ENCODE peak calls at places on chromosome 16, in eight cellular contexts. One of them, this sample, is unnamed. For H3K27me3, the result is how much of the 10 kb centered on the place peaks cover.

GRCh38 chr16:5575846-5576245 is 478.3 kb upstream of the EEF2KMT start:
- DNase-seq in sigmoid colon: no peak
- DNase-seq in testis: no peak
- DNase-seq in uterus: no peak
- DNase-seq in breast epithelium: no peak
- DNase-seq in heart left ventricle: no peak
- DNase-seq in Peyer's patch: no peak
- DNase-seq in H1: no peak
- DNase-seq in this sample: no peak

GRCh38 chr16:54886078-54886477 is 44.6 kb upstream of the IRX5 start:
- DNase-seq in sigmoid colon: no peak
- DNase-seq in testis: no peak
- DNase-seq in uterus: no peak
- DNase-seq in breast epithelium: no peak
- DNase-seq in heart left ventricle: no peak
- DNase-seq in Peyer's patch: no peak
- DNase-seq in H1: no peak
- DNase-seq in this sample: no peak

GRCh38 chr16:84065536-84066132 is 23.0 kb upstream of the SLC38A8 start:
- DNase-seq in sigmoid colon: no peak
- DNase-seq in testis: peak
- DNase-seq in uterus: no peak
- DNase-seq in breast epithelium: no peak
- DNase-seq in heart left ventricle: no peak
- DNase-seq in Peyer's patch: peak
- DNase-seq in H1: no peak
- DNase-seq in this sample: no peak

GRCh38 chr16:85061566-85061965 is 34.0 kb downstream of the KIAA0513 start:
- DNase-seq in sigmoid colon: peak
- DNase-seq in testis: peak
- DNase-seq in uterus: no peak
- DNase-seq in breast epithelium: no peak
- DNase-seq in heart left ventricle: peak
- DNase-seq in Peyer's patch: peak
- DNase-seq in H1: no peak
- DNase-seq in this sample: no peak

GRCh38 chr16:67884684-67885083 is at the start of gene NRN1L:
- DNase-seq in sigmoid colon: peak
- DNase-seq in testis: peak
- DNase-seq in uterus: peak
- DNase-seq in breast epithelium: peak
- DNase-seq in heart left ventricle: peak
- DNase-seq in Peyer's patch: peak
- DNase-seq in H1: peak
- DNase-seq in this sample: peak

GRCh38 chr16:31471875-31472558 is at the start of gene TGFB1I1:
- DNase-seq in sigmoid colon: peak
- DNase-seq in testis: peak
- DNase-seq in uterus: peak
- DNase-seq in breast epithelium: no peak
- DNase-seq in heart left ventricle: peak
- DNase-seq in Peyer's patch: peak
- DNase-seq in H1: peak
- DNase-seq in this sample: peak

GRCh38 chr16:19238386-19238785 is 47.1 kb upstream of the CLEC19A start:
- DNase-seq in sigmoid colon: no peak
- DNase-seq in testis: no peak
- DNase-seq in uterus: no peak
- DNase-seq in breast epithelium: no peak
- DNase-seq in heart left ventricle: no peak
- DNase-seq in Peyer's patch: no peak
- DNase-seq in H1: no peak
- DNase-seq in this sample: no peak

GRCh38 chr16:62977876-62978275 is 941.6 kb upstream of the CDH8 start:
- DNase-seq in sigmoid colon: no peak
- DNase-seq in testis: no peak
- DNase-seq in uterus: no peak
- DNase-seq in breast epithelium: no peak
- DNase-seq in heart left ventricle: no peak
- DNase-seq in Peyer's patch: no peak
- DNase-seq in H1: no peak
- DNase-seq in this sample: no peak

GRCh38 chr16:77353587-77354263 is 81.1 kb downstream of the ADAMTS18 start:
- DNase-seq in sigmoid colon: no peak
- DNase-seq in testis: no peak
- DNase-seq in uterus: no peak
- DNase-seq in breast epithelium: no peak
- DNase-seq in heart left ventricle: no peak
- DNase-seq in Peyer's patch: no peak
- DNase-seq in H1: no peak
- DNase-seq in this sample: no peak

GRCh38 chr16:65570261-65570660 is 448.4 kb upstream of the CDH11 start:
- DNase-seq in sigmoid colon: no peak
- DNase-seq in testis: no peak
- DNase-seq in uterus: no peak
- DNase-seq in breast epithelium: no peak
- DNase-seq in heart left ventricle: no peak
- DNase-seq in Peyer's patch: no peak
- DNase-seq in H1: no peak
- DNase-seq in this sample: no peak

GRCh38 chr16:7227193-7227825 is 105.3 kb upstream of the RBFOX1 start:
- DNase-seq in sigmoid colon: no peak
- DNase-seq in testis: no peak
- DNase-seq in uterus: no peak
- DNase-seq in breast epithelium: no peak
- DNase-seq in heart left ventricle: no peak
- DNase-seq in Peyer's patch: no peak
- DNase-seq in H1: peak
- DNase-seq in this sample: no peak

GRCh38 chr16:30893082-30893743 is 664 bp downstream of the BCL7C start:
- DNase-seq in sigmoid colon: no peak
- DNase-seq in testis: no peak
- DNase-seq in uterus: no peak
- DNase-seq in breast epithelium: no peak
- DNase-seq in heart left ventricle: no peak
- DNase-seq in Peyer's patch: peak
- DNase-seq in H1: peak
- DNase-seq in this sample: no peak

GRCh38 chr16:24045641-24046040 is 209.9 kb downstream of the PRKCB start:
- DNase-seq in sigmoid colon: no peak
- DNase-seq in testis: no peak
- DNase-seq in uterus: no peak
- DNase-seq in breast epithelium: no peak
- DNase-seq in heart left ventricle: no peak
- DNase-seq in Peyer's patch: peak
- DNase-seq in H1: peak
- DNase-seq in this sample: no peak

GRCh38 chr16:14015948-14016347 is 55.2 kb upstream of the MRTFB start:
- DNase-seq in sigmoid colon: peak
- DNase-seq in testis: no peak
- DNase-seq in uterus: peak
- DNase-seq in breast epithelium: no peak
- DNase-seq in heart left ventricle: no peak
- DNase-seq in Peyer's patch: no peak
- DNase-seq in H1: no peak
- DNase-seq in this sample: no peak

GRCh38 chr16:52494145-52494544 is 52.8 kb downstream of the TOX3 start:
- DNase-seq in sigmoid colon: no peak
- DNase-seq in testis: no peak
- DNase-seq in uterus: no peak
- DNase-seq in breast epithelium: no peak
- DNase-seq in heart left ventricle: no peak
- DNase-seq in Peyer's patch: no peak
- DNase-seq in H1: no peak
- DNase-seq in this sample: no peak

GRCh38 chr16:4388275-4389021 is 16.8 kb downstream of the VASN start:
- DNase-seq in sigmoid colon: no peak
- DNase-seq in testis: no peak
- DNase-seq in uterus: peak
- DNase-seq in breast epithelium: no peak
- DNase-seq in heart left ventricle: peak
- DNase-seq in Peyer's patch: no peak
- DNase-seq in H1: peak
- DNase-seq in this sample: no peak

GRCh38 chr16:27650073-27650701 is 100.2 kb downstream of the KATNIP start:
- DNase-seq in sigmoid colon: no peak
- DNase-seq in testis: no peak
- DNase-seq in uterus: no peak
- DNase-seq in breast epithelium: no peak
- DNase-seq in heart left ventricle: no peak
- DNase-seq in Peyer's patch: peak
- DNase-seq in H1: no peak
- DNase-seq in this sample: no peak

GRCh38 chr16:55526448-55526847 is 17.6 kb downstream of the LPCAT2 start:
- DNase-seq in sigmoid colon: no peak
- DNase-seq in testis: no peak
- DNase-seq in uterus: no peak
- DNase-seq in breast epithelium: no peak
- DNase-seq in heart left ventricle: no peak
- DNase-seq in Peyer's patch: no peak
- DNase-seq in H1: no peak
- DNase-seq in this sample: no peak

GRCh38 chr16:49932943-49933342 is 77.0 kb upstream of the ZNF423 start:
- DNase-seq in sigmoid colon: peak
- DNase-seq in testis: peak
- DNase-seq in uterus: no peak
- DNase-seq in breast epithelium: no peak
- DNase-seq in heart left ventricle: peak
- DNase-seq in Peyer's patch: no peak
- DNase-seq in H1: no peak
- DNase-seq in this sample: no peak

GRCh38 chr16:81703177-81704155 is 75.6 kb upstream of the PLCG2 start:
- DNase-seq in sigmoid colon: no peak
- DNase-seq in testis: peak
- DNase-seq in uterus: no peak
- DNase-seq in breast epithelium: no peak
- DNase-seq in heart left ventricle: no peak
- DNase-seq in Peyer's patch: no peak
- DNase-seq in H1: no peak
- DNase-seq in this sample: no peak

GRCh38 chr16:56637814-56638750 is at the start of gene MT1A:
- DNase-seq in sigmoid colon: peak
- DNase-seq in testis: peak
- DNase-seq in uterus: peak
- DNase-seq in breast epithelium: peak
- DNase-seq in heart left ventricle: peak
- DNase-seq in Peyer's patch: peak
- DNase-seq in H1: peak
- DNase-seq in this sample: peak

GRCh38 chr16:56640076-56640475 is 1.6 kb downstream of the MT1A start:
- DNase-seq in sigmoid colon: no peak
- DNase-seq in testis: no peak
- DNase-seq in uterus: no peak
- DNase-seq in breast epithelium: no peak
- DNase-seq in heart left ventricle: no peak
- DNase-seq in Peyer's patch: no peak
- DNase-seq in H1: no peak
- DNase-seq in this sample: no peak

GRCh38 chr16:56641166-56641565 is 2.7 kb downstream of the MT1A start:
- DNase-seq in sigmoid colon: no peak
- DNase-seq in testis: no peak
- DNase-seq in uterus: no peak
- DNase-seq in breast epithelium: no peak
- DNase-seq in heart left ventricle: no peak
- DNase-seq in Peyer's patch: no peak
- DNase-seq in H1: no peak
- DNase-seq in this sample: no peak

GRCh38 chr16:56636616-56637413 is 1.7 kb upstream of the MT1A start:
- DNase-seq in sigmoid colon: no peak
- DNase-seq in testis: no peak
- DNase-seq in uterus: no peak
- DNase-seq in breast epithelium: no peak
- DNase-seq in heart left ventricle: no peak
- DNase-seq in Peyer's patch: no peak
- DNase-seq in H1: no peak
- DNase-seq in this sample: no peak

GRCh38 chr16:56639045-56639444 is 579 bp downstream of the MT1A start:
- DNase-seq in sigmoid colon: no peak
- DNase-seq in testis: no peak
- DNase-seq in uterus: no peak
- DNase-seq in breast epithelium: no peak
- DNase-seq in heart left ventricle: no peak
- DNase-seq in Peyer's patch: no peak
- DNase-seq in H1: no peak
- DNase-seq in this sample: no peak
- H3K27me3 ChIP-seq in sigmoid colon: half or more
- H3K27me3 ChIP-seq in testis: under half
- H3K27me3 ChIP-seq in uterus: under half
- H3K27me3 ChIP-seq in breast epithelium: under half
- H3K27me3 ChIP-seq in heart left ventricle: under half
- H3K27me3 ChIP-seq in Peyer's patch: under half
- H3K27me3 ChIP-seq in H1: half or more
- H3K27me3 ChIP-seq in this sample: under half

DNA sequence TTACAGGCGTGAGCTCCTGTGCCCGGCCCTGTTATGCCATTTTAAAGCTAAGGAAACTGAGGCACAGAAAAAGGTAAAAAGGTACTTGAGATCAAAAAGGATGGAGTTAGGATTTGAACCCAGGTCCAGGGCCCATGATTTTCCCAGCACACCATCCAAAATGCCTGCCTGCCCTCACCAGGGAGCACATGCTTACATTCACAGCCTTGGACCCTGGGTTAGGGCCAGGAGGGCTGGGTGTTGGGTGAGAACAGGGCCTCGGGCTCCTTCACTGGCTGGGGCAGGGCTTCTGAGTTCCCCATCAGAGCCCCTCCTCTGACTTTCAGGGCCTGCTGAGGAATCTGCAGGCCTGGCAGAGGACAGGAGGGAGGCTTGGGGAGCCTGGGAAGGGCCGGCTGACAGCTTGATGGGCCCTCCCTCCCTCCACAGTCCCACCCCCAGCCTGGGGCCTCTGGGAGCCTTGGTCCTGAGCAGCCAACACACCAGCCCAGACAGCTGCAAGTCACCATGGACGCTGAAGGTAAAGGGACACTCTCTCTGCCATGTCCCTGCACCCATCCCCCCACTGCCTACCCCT is at the start of gene QPRT:
- DNase-seq in sigmoid colon: peak
- DNase-seq in testis: peak
- DNase-seq in uterus: peak
- DNase-seq in breast epithelium: no peak
- DNase-seq in heart left ventricle: peak
- DNase-seq in Peyer's patch: peak
- DNase-seq in H1: peak
- DNase-seq in this sample: no peak
- TF ChIP-seq POLR2A in sigmoid colon: no peak
- TF ChIP-seq POLR2A in testis: no peak
- TF ChIP-seq POLR2A in uterus: peak
- TF ChIP-seq POLR2A in breast epithelium: no peak
- TF ChIP-seq POLR2A in heart left ventricle: no peak
- TF ChIP-seq POLR2A in Peyer's patch: no peak
- TF ChIP-seq POLR2A in H1: peak
- TF ChIP-seq POLR2A in this sample: no peak

GRCh38 chr16:48862087-48862532 is 252.1 kb upstream of the N4BP1 start:
- DNase-seq in sigmoid colon: no peak
- DNase-seq in testis: no peak
- DNase-seq in uterus: peak
- DNase-seq in breast epithelium: no peak
- DNase-seq in heart left ventricle: no peak
- DNase-seq in Peyer's patch: no peak
- DNase-seq in H1: peak
- DNase-seq in this sample: no peak
- TF ChIP-seq CTCF in sigmoid colon: peak
- TF ChIP-seq CTCF in testis: no peak
- TF ChIP-seq CTCF in uterus: peak
- TF ChIP-seq CTCF in breast epithelium: no peak
- TF ChIP-seq CTCF in heart left ventricle: no peak
- TF ChIP-seq CTCF in Peyer's patch: no peak
- TF ChIP-seq CTCF in H1: peak
- TF ChIP-seq CTCF in this sample: no peak

GRCh38 chr16:704552-705380 is 835 bp downstream of the FBXL16 start:
- DNase-seq in sigmoid colon: no peak
- DNase-seq in testis: no peak
- DNase-seq in uterus: no peak
- DNase-seq in breast epithelium: no peak
- DNase-seq in heart left ventricle: no peak
- DNase-seq in Peyer's patch: no peak
- DNase-seq in H1: peak
- DNase-seq in this sample: no peak
- H3K27me3 ChIP-seq in sigmoid colon: half or more
- H3K27me3 ChIP-seq in testis: under half
- H3K27me3 ChIP-seq in uterus: under half
- H3K27me3 ChIP-seq in breast epithelium: half or more
- H3K27me3 ChIP-seq in heart left ventricle: half or more
- H3K27me3 ChIP-seq in Peyer's patch: half or more
- H3K27me3 ChIP-seq in H1: half or more
- H3K27me3 ChIP-seq in this sample: half or more

This sample was measured in tibial nerve.